ENCODE peak calls at places on chromosomes 6 and 20, in six cellular contexts. G is stimulated activated CD4-positive, alpha-beta T cell treated with anti-CD3 and anti-CD28 coated beads, Interleukin-2, amount 100 ng/mL, for 48 hours; J is NCI-H1105 treated with DMSO at 0.1 percent for 48 hours; B is IMR-90; M is Jurkat, Clone E6-1; Y is iPS-NIHi11. N is an unnamed sample.

GRCh38 chr6:3013486-3013885 is 13.8 kb downstream of the NQO2 start:
- DNase-seq in Y (no peak), J (no peak), G (no peak), B (peak; percentile 47), M (no peak), N (no peak)

GRCh38 chr20:21719592-21720214 is 14.2 kb downstream of the PAX1 start:
- DNase-seq in J (peak; percentile 80), G (peak; percentile 29), B (peak; percentile 47), M (peak; percentile 55), Y (no peak), N (peak; percentile 45)

GRCh38 chr20:14142171-14142570 is 146.9 kb downstream of the MACROD2 start:
- DNase-seq in Y (peak; percentile 70), B (peak; percentile 19), J (peak; percentile 92), G (no peak), M (peak; percentile 5), N (peak; percentile 22)

GRCh38 chr6:74609857-74610256 is 596.0 kb downstream of the COL12A1 start:
- DNase-seq in B (no peak), M (no peak), J (no peak), G (no peak), Y (no peak), N (no peak)

GRCh38 chr6:32614366-32615081 is 22.7 kb upstream of the HLA-DQA1 start:
- DNase-seq in G (no peak), M (no peak), J (no peak), Y (no peak), B (no peak), N (no peak)

GRCh38 chr6:67679566-67680296 is 955.4 kb upstream of the ADGRB3 start:
- DNase-seq in J (no peak), B (no peak), G (no peak), Y (no peak), M (no peak), N (peak; percentile 30)

GRCh38 chr6:10837997-10838793 is at the start of gene MAK:
- DNase-seq in G (peak; percentile 84), B (peak; percentile 67), Y (peak; percentile 99), M (peak; percentile 71), J (peak; percentile 92), N (peak; percentile 58)

GRCh38 chr6:169169941-169170582 is 83.6 kb downstream of the THBS2 start:
- DNase-seq in B (no peak), J (no peak), G (no peak), M (no peak), Y (no peak), N (no peak)

GRCh38 chr6:26311012-26311384 is 54.0 kb upstream of the BTN3A2 start:
- DNase-seq in M (no peak), G (peak; percentile 58), Y (no peak), J (peak; percentile 38), B (peak; percentile 59), N (no peak)

GRCh38 chr20:43938932-43939761 is 24.5 kb downstream of the TOX2 start:
- DNase-seq in B (peak; percentile 100), J (peak; percentile 4), G (no peak), M (no peak), Y (peak; percentile 35), N (peak; percentile 81)

GRCh38 chr20:56400001-56400640 is 7.7 kb downstream of the CSTF1 start:
- DNase-seq in J (peak; percentile 23), M (peak; percentile 72), Y (peak; percentile 52), B (peak; percentile 84), G (peak; percentile 59), N (peak; percentile 33)

GRCh38 chr6:144075884-144076283 is 19.5 kb downstream of the SF3B5 start:
- DNase-seq in G (no peak), J (no peak), Y (no peak), M (no peak), B (no peak), N (no peak)

N was measured in Panc1.